ENCODE peak calls at places on chromosomes 3 and 15, in eight cellular contexts. O is H9, X is PC-3, G is colonic mucosa, V is mesendoderm, J is neuronal stem cell, K is NT2/D1, C is K562. L is an unnamed sample.

GRCh38 chr3:131231710-131232348 is 149.7 kb upstream of the NUDT16 start:
- DNase-seq in K (no peak), G (no peak), O (no peak), X (peak; percentile 49), V (no peak), C (no peak), J (no peak), L (no peak)

GRCh38 chr3:153290278-153291015 is 128.4 kb downstream of the RAP2B start:
- DNase-seq in O (no peak), C (peak; percentile 21), X (peak; percentile 57), G (no peak), K (no peak), V (peak; percentile 45), J (no peak), L (no peak)

GRCh38 chr3:4850928-4851265 is 128.3 kb upstream of the BHLHE40 start:
- DNase-seq in V (no peak), G (no peak), K (no peak), X (no peak), O (no peak), C (no peak), J (no peak), L (peak; percentile 68)

GRCh38 chr3:87997298-87997697 is 61.5 kb downstream of the CGGBP1 start:
- DNase-seq in X (peak; percentile 20), J (no peak), C (no peak), G (no peak), K (no peak), O (no peak), V (no peak), L (peak; percentile 26)

GRCh38 chr3:194328080-194328571 is 23.0 kb downstream of the CPN2 start:
- DNase-seq in G (no peak), O (peak; percentile 35), J (no peak), X (peak; percentile 71), V (no peak), C (peak; percentile 47), K (no peak), L (no peak)

GRCh38 chr3:31274406-31275024 is 258.2 kb upstream of the STT3B start:
- DNase-seq in J (no peak), V (no peak), C (no peak), G (no peak), K (no peak), O (no peak), X (no peak), L (no peak)

GRCh38 chr3:31680072-31680870 is 147.5 kb downstream of the STT3B start:
- DNase-seq in K (peak; percentile 22), O (no peak), V (peak; percentile 54), C (no peak), X (no peak), J (no peak), G (no peak), L (no peak)

GRCh38 chr3:10228248-10228950 is 19.9 kb upstream of the TATDN2 start:
- DNase-seq in V (no peak), X (peak; percentile 61), K (no peak), G (no peak), C (no peak), J (no peak), O (no peak), L (no peak)

GRCh38 chr3:185797108-185797881 is 27.5 kb downstream of the IGF2BP2 start:
- DNase-seq in C (no peak), J (no peak), V (no peak), G (no peak), K (no peak), X (no peak), O (no peak), L (no peak)

GRCh38 chr3:117628896-117629295 is 919.3 kb downstream of the TUSC7 start:
- DNase-seq in J (no peak), X (peak; percentile 36), O (no peak), G (no peak), C (no peak), K (no peak), V (no peak), L (no peak)

GRCh38 chr15:82986442-82986780 is 401 bp downstream of the RAMAC start:
- DNase-seq in X (peak; percentile 10), K (no peak), C (no peak), G (no peak), V (no peak), J (no peak), O (no peak), L (peak; percentile 7)

GRCh38 chr15:55694652-55695150 is 48.3 kb downstream of the PRTG start:
- DNase-seq in J (no peak), G (peak; percentile 42), V (peak; percentile 79), C (no peak), X (peak; percentile 57), K (peak; percentile 28), O (peak; percentile 34), L (peak; percentile 48)

GRCh38 chr3:33884204-33884561 is 85.8 kb downstream of the PDCD6IP start:
- DNase-seq in O (peak; percentile 44), K (no peak), X (peak; percentile 24), J (no peak), C (peak; percentile 73), V (peak; percentile 32), G (no peak), L (no peak)

GRCh38 chr3:172658344-172659245 is 52.3 kb downstream of the NCEH1 start:
- DNase-seq in O (no peak), C (no peak), G (no peak), X (peak; percentile 85), K (no peak), V (peak; percentile 81), J (no peak), L (no peak)

GRCh38 chr3:182484682-182485081 is 308.6 kb upstream of the ATP11B start:
- DNase-seq in X (no peak), K (no peak), C (no peak), G (no peak), V (no peak), J (no peak), O (no peak), L (no peak)

GRCh38 chr3:124887996-124888298 is 782 bp upstream of the ITGB5 start:
- DNase-seq in J (no peak), O (no peak), X (no peak), V (no peak), K (no peak), G (no peak), C (no peak), L (no peak)

GRCh38 chr3:140334105-140334504 is 343.8 kb upstream of the TRIM42 start:
- DNase-seq in C (no peak), V (peak; percentile 40), J (no peak), X (no peak), K (no peak), O (no peak), G (no peak), L (no peak)

GRCh38 chr3:8095724-8096123 is 405.9 kb upstream of the LMCD1 start:
- DNase-seq in G (no peak), C (no peak), J (no peak), O (peak; percentile 81), K (no peak), V (peak; percentile 88), X (peak; percentile 14), L (no peak)

GRCh38 chr3:169179193-169180122 is 484.1 kb downstream of the MECOM start:
- DNase-seq in K (no peak), O (no peak), G (peak; percentile 32), X (peak; percentile 42), V (no peak), J (no peak), C (peak; percentile 8), L (no peak)

GRCh38 chr3:163605915-163606314 is 1472.4 kb downstream of the SI start:
- DNase-seq in V (no peak), X (peak; percentile 92), J (no peak), G (no peak), C (no peak), K (no peak), O (no peak), L (no peak)
- H3K9ac ChIP-seq in V (no peak overlapping the region), X (no peak overlapping the region), J (no peak overlapping the region), G (no peak overlapping the region), C (no peak overlapping the region), K (no peak overlapping the region), O (no peak overlapping the region), L (no peak overlapping the region)

GRCh38 chr3:47103619-47104018 is 60.3 kb downstream of the SETD2 start:
- DNase-seq in V (no peak), X (no peak), G (no peak), J (no peak), O (no peak), K (no peak), C (no peak), L (no peak)

GRCh38 chr3:47104259-47104658 is 59.7 kb downstream of the SETD2 start:
- DNase-seq in V (no peak), C (no peak), G (no peak), O (no peak), K (no peak), J (no peak), X (no peak), L (no peak)

GRCh38 chr3:47112997-47113396 is 50.9 kb downstream of the SETD2 start:
- DNase-seq in O (no peak), K (no peak), G (no peak), V (no peak), X (no peak), J (no peak), C (no peak), L (no peak)

GRCh38 chr3:47109393-47109792 is 54.5 kb downstream of the SETD2 start:
- DNase-seq in G (no peak), K (no peak), O (no peak), X (no peak), V (no peak), C (no peak), J (no peak), L (no peak)

GRCh38 chr3:47108546-47108945 is 55.4 kb downstream of the SETD2 start:
- DNase-seq in C (no peak), K (peak; percentile 54), X (no peak), J (peak; percentile 15), O (peak; percentile 35), G (no peak), V (peak; percentile 90), L (no peak)
- H3K9ac ChIP-seq in C (no peak overlapping the region), K (no peak overlapping the region), X (no peak overlapping the region), J (no peak overlapping the region), O (no peak overlapping the region), G (no peak overlapping the region), V (peak overlapping the region; percentile 10), L (no peak overlapping the region)

GRCh38 chr15:31391687-31392671 is 65.3 kb downstream of the KLF13 start:
- DNase-seq in O (peak; percentile 66), C (peak; percentile 88), V (peak; percentile 72), K (no peak), J (peak; percentile 49), G (peak; percentile 90), X (peak; percentile 25), L (no peak)
- H3K9ac ChIP-seq in O (no peak overlapping the region), C (no peak overlapping the region), V (peak overlapping the region; percentile 64), K (peak overlapping the region; percentile 80), J (peak overlapping the region; percentile 81), G (peak overlapping the region; percentile 83), X (no peak overlapping the region), L (peak overlapping the region; percentile 39)

GRCh38 chr3:143330316-143330868 is 210.8 kb downstream of the CHST2 start:
- DNase-seq in C (no peak), O (no peak), K (no peak), G (no peak), J (no peak), X (no peak), V (no peak), L (no peak)

GRCh38 chr3:143329567-143330164 is 210.1 kb downstream of the CHST2 start:
- DNase-seq in G (no peak), J (no peak), O (peak; percentile 33), V (peak; percentile 21), K (no peak), X (no peak), C (no peak), L (no peak)

GRCh38 chr3:143328459-143328858 is 208.9 kb downstream of the CHST2 start:
- DNase-seq in X (no peak), O (no peak), C (peak; percentile 22), V (peak; percentile 20), G (no peak), J (no peak), K (no peak), L (no peak)

GRCh38 chr3:143326983-143327382 is 207.4 kb downstream of the CHST2 start:
- DNase-seq in X (no peak), K (no peak), J (no peak), O (no peak), G (no peak), C (no peak), V (no peak), L (no peak)

GRCh38 chr3:143327388-143327787 is 207.8 kb downstream of the CHST2 start:
- DNase-seq in O (no peak), G (no peak), C (no peak), K (no peak), X (peak; percentile 49), V (peak; percentile 49), J (no peak), L (no peak)
- H3K9ac ChIP-seq in O (no peak overlapping the region), G (no peak overlapping the region), C (no peak overlapping the region), K (no peak overlapping the region), X (no peak overlapping the region), V (no peak overlapping the region), J (no peak overlapping the region), L (no peak overlapping the region)